ENCODE peak calls at places on chromosomes 4 and X, in four cellular contexts. J, D, S and H are unnamed samples.

GRCh38 chrX:46574941-46575381 is 1.4 kb downstream of the CHST7 start:
- DNase-seq in J (no peak), D (no peak), S (no peak), H (no peak)

GRCh38 chr4:16253127-16253960 is 27.1 kb upstream of the TAPT1 start:
- DNase-seq in J (peak; percentile 55), D (no peak), S (no peak), H (no peak)

GRCh38 chr4:3016839-3017410 is 53.6 kb downstream of the GRK4 start:
- DNase-seq in J (no peak), D (no peak), S (no peak), H (no peak)

GRCh38 chr4:173990126-173990878 is 293.2 kb downstream of the FBXO8 start:
- DNase-seq in J (no peak), D (no peak), S (no peak), H (peak; percentile 44)

GRCh38 chr4:93031431-93032098 is 727.8 kb downstream of the GRID2 start:
- DNase-seq in J (no peak), D (no peak), S (no peak), H (no peak)

GRCh38 chrX:31807165-31807564 is 735.3 kb upstream of the FTHL17 start:
- DNase-seq in J (no peak), D (no peak), S (no peak), H (no peak)

GRCh38 chr4:125833-126232 is 1.5 kb downstream of the ZNF718 start:
- DNase-seq in J (no peak), D (no peak), S (no peak), H (peak; percentile 28)

GRCh38 chrX:119726900-119727555 is 31.4 kb upstream of the SOWAHD start:
- DNase-seq in J (no peak), D (no peak), S (no peak), H (peak; percentile 82)

GRCh38 chr4:118033148-118034060 is 882 bp upstream of the NDST3 start:
- DNase-seq in J (no peak), D (no peak), S (no peak), H (peak; percentile 54)

GRCh38 chr4:52577285-52577968 is 81.7 kb downstream of the USP46 start:
- DNase-seq in J (no peak), D (no peak), S (no peak), H (no peak)

GRCh38 chr4:56799824-56800756 is 21.4 kb downstream of the SPINK2 start:
- DNase-seq in J (peak; percentile 67), D (peak; percentile 85), S (peak; percentile 68), H (peak; percentile 88)

GRCh38 chr4:132180020-132180427 is 969.1 kb upstream of the PCDH10 start:
- DNase-seq in J (peak; percentile 26), D (no peak), S (no peak), H (no peak)

GRCh38 chr4:45155081-45155777 is 428.9 kb upstream of the GNPDA2 start:
- DNase-seq in J (no peak), D (no peak), S (no peak), H (no peak)

GRCh38 chr4:98510757-98511517 is 147.5 kb downstream of the TSPAN5 start:
- DNase-seq in J (peak; percentile 80), D (no peak), S (no peak), H (peak; percentile 64)

GRCh38 chrX:14884714-14885113 is 11.5 kb downstream of the MOSPD2 start:
- DNase-seq in J (no peak), D (no peak), S (no peak), H (no peak)

GRCh38 chr4:168674869-168675268 is 178.0 kb downstream of the PALLD start:
- DNase-seq in J (no peak), D (no peak), S (no peak), H (no peak)

GRCh38 chr4:110998308-110998707 is 375.4 kb upstream of the PITX2 start:
- DNase-seq in J (no peak), D (no peak), S (no peak), H (no peak)

GRCh38 chrX:4322916-4323315 is 609.5 kb upstream of the PRKX start:
- DNase-seq in J (no peak), D (no peak), S (no peak), H (no peak)

GRCh38 chr4:183658362-183659028 is 490 bp downstream of the RWDD4 start:
- DNase-seq in J (no peak), D (no peak), S (no peak), H (peak; percentile 40)

GRCh38 chrX:154714925-154715324 is 36.0 kb downstream of the GAB3 start:
- DNase-seq in J (no peak), D (no peak), S (no peak), H (peak; percentile 71)

GRCh38 chr4:158936238-158936637 is 166.6 kb upstream of the RAPGEF2 start:
- DNase-seq in J (no peak), D (no peak), S (no peak), H (peak; percentile 43)

GRCh38 chr4:139957108-139957464 is 196.9 kb downstream of the MAML3 start:
- DNase-seq in J (no peak), D (no peak), S (no peak), H (no peak)

GRCh38 chr4:139954512-139954911 is 199.5 kb downstream of the MAML3 start:
- DNase-seq in J (no peak), D (no peak), S (no peak), H (no peak)

GRCh38 chr4:139957986-139958737 is 195.8 kb downstream of the MAML3 start:
- DNase-seq in J (no peak), D (no peak), S (no peak), H (no peak)

GRCh38 chr4:139955600-139955999 is 198.4 kb downstream of the MAML3 start:
- DNase-seq in J (no peak), D (no peak), S (no peak), H (no peak)

DNA sequence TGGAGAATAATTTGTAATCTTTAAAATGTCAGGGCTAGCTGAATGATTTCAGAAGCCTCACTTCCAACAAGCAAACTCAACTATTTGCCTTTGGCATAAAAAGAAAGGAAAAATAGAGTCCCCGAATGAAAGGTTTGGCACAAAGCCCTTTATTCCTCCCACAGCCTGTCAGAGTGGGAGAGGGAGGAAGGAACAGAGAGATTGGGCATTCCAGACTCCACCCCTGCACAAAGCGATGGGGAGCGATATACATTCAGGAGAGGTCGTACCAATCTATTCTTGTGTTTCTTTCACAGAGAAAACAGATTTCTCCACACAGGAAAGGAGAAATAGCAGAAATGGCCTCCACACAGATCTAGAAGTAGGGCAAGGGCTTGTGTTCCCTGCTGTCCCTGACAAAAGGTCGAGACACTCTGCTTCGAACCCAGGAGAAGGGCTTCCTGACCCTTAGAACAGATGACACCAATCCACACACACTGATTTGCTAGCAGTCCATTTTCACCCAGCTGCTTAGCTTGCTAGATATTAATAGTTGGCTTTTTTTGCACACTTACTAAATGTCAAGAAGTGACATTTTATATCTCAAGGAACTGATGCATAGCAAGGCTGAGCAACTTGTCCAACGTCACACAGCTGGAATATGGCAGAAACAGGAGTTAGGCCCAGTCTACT is 197.4 kb downstream of the MAML3 start:
- DNase-seq in J (no peak), D (no peak), S (no peak), H (no peak)
- H3K4me3 ChIP-seq in J (peak overlapping the region; percentile 8), D (no peak overlapping the region), S (no peak overlapping the region), H (no peak overlapping the region)

GRCh38 chr4:94415448-94415847 is 36.3 kb upstream of the PDLIM5 start:
- DNase-seq in J (no peak), D (no peak), S (no peak), H (no peak)

GRCh38 chr4:94412019-94413017 is 39.4 kb upstream of the PDLIM5 start:
- DNase-seq in J (peak; percentile 26), D (no peak), S (no peak), H (no peak)

GRCh38 chr4:94414907-94415306 is 36.8 kb upstream of the PDLIM5 start:
- DNase-seq in J (no peak), D (no peak), S (no peak), H (no peak)

GRCh38 chr4:94411296-94411695 is 40.4 kb upstream of the PDLIM5 start:
- DNase-seq in J (no peak), D (no peak), S (no peak), H (no peak)

GRCh38 chr4:94413085-94413685 is 38.6 kb upstream of the PDLIM5 start:
- DNase-seq in J (no peak), D (no peak), S (no peak), H (no peak)
- H3K4me3 ChIP-seq in J (no peak overlapping the region), D (no peak overlapping the region), S (no peak overlapping the region), H (no peak overlapping the region)

GRCh38 chr4:40221744-40222143 is 24.9 kb downstream of the RHOH start:
- DNase-seq in J (no peak), D (no peak), S (no peak), H (no peak)
- H3K4me3 ChIP-seq in J (no peak overlapping the region), D (no peak overlapping the region), S (no peak overlapping the region), H (no peak overlapping the region)

GRCh38 chr4:123250843-123251242 is 145.8 kb upstream of the SPRY1 start:
- DNase-seq in J (peak; percentile 74), D (peak; percentile 54), S (no peak), H (no peak)

GRCh38 chr4:123248260-123248659 is 148.3 kb upstream of the SPRY1 start:
- DNase-seq in J (no peak), D (no peak), S (no peak), H (no peak)

GRCh38 chr4:123249821-123250220 is 146.8 kb upstream of the SPRY1 start:
- DNase-seq in J (no peak), D (no peak), S (no peak), H (no peak)

GRCh38 chr4:123244233-123244632 is 152.4 kb upstream of the SPRY1 start:
- DNase-seq in J (no peak), D (peak; percentile 71), S (no peak), H (peak; percentile 7)

GRCh38 chr4:123246085-123246484 is 150.5 kb upstream of the SPRY1 start:
- DNase-seq in J (no peak), D (no peak), S (no peak), H (no peak)
- H3K4me3 ChIP-seq in J (no peak overlapping the region), D (no peak overlapping the region), S (no peak overlapping the region), H (no peak overlapping the region)

GRCh38 chr4:140092094-140092820 is 61.7 kb downstream of the MAML3 start:
- DNase-seq in J (no peak), D (peak; percentile 26), S (no peak), H (peak; percentile 67)
- H3K4me3 ChIP-seq in J (peak overlapping the region; percentile 42), D (no peak overlapping the region), S (no peak overlapping the region), H (peak overlapping the region; percentile 55)

DNA sequence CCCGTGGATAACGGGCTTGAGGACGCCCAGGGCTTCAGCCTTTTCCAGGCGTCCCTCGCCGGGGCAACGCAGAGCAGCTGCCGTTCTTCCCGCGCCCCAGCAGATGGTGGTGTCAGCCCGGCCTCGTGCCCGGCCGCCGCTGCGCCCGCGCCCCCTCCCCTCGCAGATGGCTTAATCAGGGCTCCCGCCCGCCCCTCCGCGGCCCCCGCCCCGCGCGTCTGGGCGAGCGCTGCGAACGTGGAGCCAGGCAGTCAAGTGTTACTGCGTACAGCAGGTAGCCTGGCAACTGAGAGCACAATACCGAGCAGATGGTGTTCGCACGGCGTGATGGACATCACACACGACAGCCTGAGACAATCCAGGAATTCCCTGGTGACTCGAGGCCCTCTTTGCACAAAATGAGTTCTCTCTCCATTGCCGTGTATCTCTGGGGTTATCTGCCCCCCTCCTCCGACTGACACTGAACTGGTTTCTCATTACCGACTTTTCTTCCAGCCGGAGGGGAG is 69.3 kb downstream of the MGST2 start:
- DNase-seq in J (no peak), D (peak; percentile 76), S (no peak), H (peak; percentile 77)
- H3K4me3 ChIP-seq in J (peak overlapping the region; percentile 63), D (peak overlapping the region; percentile 14), S (no peak overlapping the region), H (peak overlapping the region; percentile 36)

GRCh38 chr4:8864912-8865680 is 6.5 kb downstream of the HMX1 start:
- DNase-seq in J (no peak), D (no peak), S (no peak), H (no peak)
- H3K4me3 ChIP-seq in J (no peak overlapping the region), D (no peak overlapping the region), S (no peak overlapping the region), H (no peak overlapping the region)

GRCh38 chrX:47583240-47583861 is 1.1 kb downstream of the TIMP1 start:
- DNase-seq in J (no peak), D (no peak), S (no peak), H (no peak)
- H3K4me3 ChIP-seq in J (peak overlapping the region; percentile 79), D (no peak overlapping the region), S (peak overlapping the region; percentile 67), H (peak overlapping the region; percentile 68)